ENCODE peak calls at places on chromosomes 4 and X, in four cellular contexts. One of them, this sample, is unnamed.

GRCh38 chr4:189786447-189786846 is 154.2 kb upstream of the FRG1 start:
- ATAC-seq in A549: no peak
- ATAC-seq in upper lobe of left lung: no peak
- ATAC-seq in right cardiac atrium: no peak
- ATAC-seq in this sample: no peak

GRCh38 chr4:77199701-77200100 is 42.7 kb downstream of the CCNG2 start:
- ATAC-seq in A549: no peak
- ATAC-seq in upper lobe of left lung: no peak
- ATAC-seq in right cardiac atrium: peak; percentile 44
- ATAC-seq in this sample: no peak

GRCh38 chr4:174948826-174949225 is 30.7 kb downstream of the ADAM29 start:
- ATAC-seq in A549: no peak
- ATAC-seq in upper lobe of left lung: peak; percentile 23
- ATAC-seq in right cardiac atrium: no peak
- ATAC-seq in this sample: no peak

GRCh38 chr4:57071340-57071739 is 38.8 kb downstream of the IGFBP7 start:
- ATAC-seq in A549: no peak
- ATAC-seq in right cardiac atrium: peak; percentile 82
- ATAC-seq in upper lobe of left lung: peak; percentile 80
- ATAC-seq in this sample: peak; percentile 82

GRCh38 chrX:72269671-72270251 is 7.3 kb downstream of the RPS4X start:
- ATAC-seq in A549: no peak
- ATAC-seq in right cardiac atrium: peak; percentile 84
- ATAC-seq in upper lobe of left lung: no peak
- ATAC-seq in this sample: no peak

GRCh38 chr4:163391756-163392155 is 48.1 kb downstream of the NPY5R start:
- ATAC-seq in A549: no peak
- ATAC-seq in upper lobe of left lung: no peak
- ATAC-seq in right cardiac atrium: no peak
- ATAC-seq in this sample: no peak

GRCh38 chr4:151436093-151436518 is 27.1 kb downstream of the FHIP1A start:
- ATAC-seq in right cardiac atrium: no peak
- ATAC-seq in A549: no peak
- ATAC-seq in upper lobe of left lung: no peak
- ATAC-seq in this sample: no peak

GRCh38 chr4:114209589-114209988 is 230.1 kb upstream of the ARSJ start:
- ATAC-seq in right cardiac atrium: no peak
- ATAC-seq in upper lobe of left lung: no peak
- ATAC-seq in A549: no peak
- ATAC-seq in this sample: no peak

GRCh38 chrX:57232658-57233360 is 53.7 kb upstream of the FAAH2 start:
- ATAC-seq in right cardiac atrium: no peak
- ATAC-seq in A549: no peak
- ATAC-seq in upper lobe of left lung: no peak
- ATAC-seq in this sample: no peak

GRCh38 chrX:24427747-24428019 is 37.4 kb upstream of the PDK3 start:
- ATAC-seq in upper lobe of left lung: no peak
- ATAC-seq in A549: no peak
- ATAC-seq in right cardiac atrium: peak; percentile 14
- ATAC-seq in this sample: no peak

GRCh38 chr4:30753316-30753715 is 33.1 kb downstream of the PCDH7 start:
- ATAC-seq in upper lobe of left lung: no peak
- ATAC-seq in A549: no peak
- ATAC-seq in right cardiac atrium: peak; percentile 31
- ATAC-seq in this sample: peak; percentile 43

GRCh38 chr4:135365065-135365464 is 1163.5 kb upstream of the PABPC4L start:
- ATAC-seq in A549: no peak
- ATAC-seq in upper lobe of left lung: no peak
- ATAC-seq in right cardiac atrium: no peak
- ATAC-seq in this sample: no peak

GRCh38 chrX:152575331-152575730 is 62.4 kb upstream of the GABRQ start:
- ATAC-seq in A549: no peak
- ATAC-seq in upper lobe of left lung: no peak
- ATAC-seq in right cardiac atrium: no peak
- ATAC-seq in this sample: no peak

GRCh38 chr4:65670331-65671031 is at the start of gene EPHA5:
- ATAC-seq in right cardiac atrium: peak; percentile 89
- ATAC-seq in A549: peak; percentile 92
- ATAC-seq in upper lobe of left lung: peak; percentile 88
- ATAC-seq in this sample: peak; percentile 80

GRCh38 chrX:107470971-107471370 is 21.5 kb downstream of the FRMPD3 start:
- ATAC-seq in A549: no peak
- ATAC-seq in right cardiac atrium: no peak
- ATAC-seq in upper lobe of left lung: no peak
- ATAC-seq in this sample: no peak

GRCh38 chr4:70855464-70855863 is 15.8 kb upstream of the GRSF1 start:
- ATAC-seq in A549: no peak
- ATAC-seq in upper lobe of left lung: no peak
- ATAC-seq in right cardiac atrium: no peak
- ATAC-seq in this sample: no peak

GRCh38 chrX:40167240-40168182 is 69.8 kb upstream of the BCOR start:
- ATAC-seq in right cardiac atrium: peak; percentile 27
- ATAC-seq in upper lobe of left lung: peak; percentile 33
- ATAC-seq in A549: no peak
- ATAC-seq in this sample: peak; percentile 13

GRCh38 chr4:17068396-17068795 is 170.0 kb upstream of the LDB2 start:
- ATAC-seq in upper lobe of left lung: no peak
- ATAC-seq in right cardiac atrium: no peak
- ATAC-seq in A549: no peak
- ATAC-seq in this sample: no peak

GRCh38 chrX:30892591-30892990 is 3.5 kb upstream of the TAB3 start:
- ATAC-seq in A549: no peak
- ATAC-seq in upper lobe of left lung: no peak
- ATAC-seq in right cardiac atrium: no peak
- ATAC-seq in this sample: no peak

GRCh38 chrX:108020631-108021030 is 24.2 kb upstream of the VSIG1 start:
- ATAC-seq in upper lobe of left lung: no peak
- ATAC-seq in right cardiac atrium: no peak
- ATAC-seq in A549: no peak
- ATAC-seq in this sample: no peak

GRCh38 chr4:53040459-53040815 is 178.3 kb downstream of the RASL11B start:
- ATAC-seq in right cardiac atrium: no peak
- ATAC-seq in upper lobe of left lung: no peak
- ATAC-seq in A549: no peak
- ATAC-seq in this sample: no peak

GRCh38 chr4:22474636-22475310 is 41.1 kb downstream of the ADGRA3 start:
- ATAC-seq in right cardiac atrium: no peak
- ATAC-seq in A549: no peak
- ATAC-seq in upper lobe of left lung: no peak
- ATAC-seq in this sample: no peak

GRCh38 chr4:85486425-85487101 is 11.6 kb downstream of the ARHGAP24 start:
- ATAC-seq in A549: peak; percentile 48
- ATAC-seq in upper lobe of left lung: no peak
- ATAC-seq in right cardiac atrium: no peak
- ATAC-seq in this sample: no peak

GRCh38 chrX:40314070-40314469 is 216.3 kb upstream of the BCOR start:
- ATAC-seq in A549: no peak
- ATAC-seq in upper lobe of left lung: no peak
- ATAC-seq in right cardiac atrium: no peak
- ATAC-seq in this sample: no peak

GRCh38 chr4:7770675-7771050 is 169.0 kb downstream of the AFAP1 start:
- ATAC-seq in right cardiac atrium: no peak
- ATAC-seq in A549: no peak
- ATAC-seq in upper lobe of left lung: no peak
- ATAC-seq in this sample: no peak

GRCh38 chr4:141011799-141012377 is 121.4 kb downstream of the RNF150 start:
- ATAC-seq in A549: no peak
- ATAC-seq in upper lobe of left lung: no peak
- ATAC-seq in right cardiac atrium: no peak
- ATAC-seq in this sample: peak; percentile 39

GRCh38 chr4:88610771-88611170 is 18.5 kb downstream of the HERC3 start:
- ATAC-seq in upper lobe of left lung: peak; percentile 84
- ATAC-seq in right cardiac atrium: peak; percentile 83
- ATAC-seq in A549: no peak
- ATAC-seq in this sample: peak; percentile 91

GRCh38 chr4:86092684-86093083 is 267.2 kb downstream of the MAPK10 start:
- ATAC-seq in upper lobe of left lung: no peak
- ATAC-seq in right cardiac atrium: no peak
- ATAC-seq in A549: peak; percentile 85
- ATAC-seq in this sample: no peak

GRCh38 chr4:168832746-168833575 is 177.1 kb downstream of the CBR4 start:
- ATAC-seq in upper lobe of left lung: peak; percentile 61
- ATAC-seq in right cardiac atrium: peak; percentile 49
- ATAC-seq in A549: peak; percentile 35
- ATAC-seq in this sample: peak; percentile 31

GRCh38 chrX:103367502-103367901 is 8.8 kb upstream of the BEX3 start:
- ATAC-seq in upper lobe of left lung: no peak
- ATAC-seq in right cardiac atrium: no peak
- ATAC-seq in A549: no peak
- ATAC-seq in this sample: no peak

GRCh38 chrX:13533726-13534125 is 35.7 kb upstream of the EGFL6 start:
- ATAC-seq in upper lobe of left lung: no peak
- ATAC-seq in A549: no peak
- ATAC-seq in right cardiac atrium: no peak
- ATAC-seq in this sample: no peak

GRCh38 chr4:129565214-129565613 is 469.3 kb downstream of the C4orf33 start:
- ATAC-seq in upper lobe of left lung: no peak
- ATAC-seq in A549: no peak
- ATAC-seq in right cardiac atrium: no peak
- ATAC-seq in this sample: no peak

GRCh38 chr4:173417833-173418232 is 18.9 kb upstream of the SCRG1 start:
- ATAC-seq in right cardiac atrium: no peak
- ATAC-seq in upper lobe of left lung: no peak
- ATAC-seq in A549: no peak
- ATAC-seq in this sample: no peak

GRCh38 chrX:37867509-37868153 is 20.3 kb upstream of the DYNLT3 start:
- ATAC-seq in upper lobe of left lung: no peak
- ATAC-seq in right cardiac atrium: no peak
- ATAC-seq in A549: no peak
- ATAC-seq in this sample: no peak

GRCh38 chr4:108351806-108352205 is 183.1 kb upstream of the LEF1 start:
- ATAC-seq in upper lobe of left lung: no peak
- ATAC-seq in right cardiac atrium: peak; percentile 62
- ATAC-seq in A549: no peak
- ATAC-seq in this sample: no peak

GRCh38 chr4:165355900-165356300 is 22.9 kb upstream of the CPE start:
- ATAC-seq in upper lobe of left lung: peak; percentile 42
- ATAC-seq in A549: peak; percentile 71
- ATAC-seq in right cardiac atrium: peak; percentile 45
- ATAC-seq in this sample: no peak

GRCh38 chr4:38189445-38189844 is 229.2 kb downstream of the PTTG2 start:
- ATAC-seq in right cardiac atrium: no peak
- ATAC-seq in upper lobe of left lung: peak; percentile 52
- ATAC-seq in A549: peak; percentile 83
- ATAC-seq in this sample: no peak

DNA sequence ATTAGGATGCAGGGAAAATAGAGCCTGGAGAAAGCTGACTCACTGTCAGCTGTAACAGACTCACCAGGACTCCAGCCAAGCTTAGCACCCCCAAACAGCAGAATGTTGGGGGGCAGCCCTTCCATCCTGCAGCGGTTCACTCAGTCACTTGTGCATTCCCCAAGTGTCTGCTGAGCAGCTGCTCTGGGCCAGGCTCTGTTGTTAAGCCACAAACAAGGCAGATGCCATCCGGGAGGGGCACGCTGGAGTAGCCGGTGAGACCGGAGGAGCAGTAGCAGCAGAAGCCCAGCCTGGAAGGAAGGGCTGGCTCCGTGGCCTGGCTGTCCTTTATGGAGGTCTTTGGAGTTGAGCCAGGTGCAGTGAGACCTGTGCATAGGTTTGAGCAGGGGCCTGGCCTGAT is 22.0 kb downstream of the CCNQ start:
- ATAC-seq in upper lobe of left lung: no peak
- ATAC-seq in A549: no peak
- ATAC-seq in right cardiac atrium: no peak
- ATAC-seq in this sample: no peak
- H3K9me3 ChIP-seq in upper lobe of left lung: no peaks in the 10 kb centered on the region
- H3K9me3 ChIP-seq in A549: no peaks in the 10 kb centered on the region
- H3K9me3 ChIP-seq in right cardiac atrium: no peaks in the 10 kb centered on the region
- H3K9me3 ChIP-seq in this sample: no peaks in the 10 kb centered on the region

DNA sequence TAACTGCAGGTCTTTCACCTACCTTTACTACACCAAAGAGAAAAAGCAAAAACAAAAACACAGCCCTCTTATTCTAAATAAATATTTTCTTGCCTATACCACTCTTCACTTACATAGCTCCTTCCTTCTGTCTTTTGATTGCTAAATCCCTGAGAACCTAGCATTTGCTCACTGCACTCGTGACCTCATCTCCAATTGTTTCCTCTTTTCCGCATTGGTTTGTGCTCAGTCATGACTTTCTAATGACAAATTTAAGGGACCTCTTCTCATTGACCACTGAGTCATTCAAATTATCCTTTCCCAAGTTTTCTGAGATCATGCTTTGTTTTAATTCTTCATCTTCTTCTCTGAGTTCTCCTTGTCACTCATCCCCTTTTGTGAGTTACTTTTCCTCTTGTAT is 1697.1 kb downstream of the STIM2 start:
- ATAC-seq in right cardiac atrium: no peak
- ATAC-seq in A549: no peak
- ATAC-seq in upper lobe of left lung: no peak
- ATAC-seq in this sample: no peak
- H3K9me3 ChIP-seq in right cardiac atrium: no peaks in the 10 kb centered on the region
- H3K9me3 ChIP-seq in A549: no peaks in the 10 kb centered on the region
- H3K9me3 ChIP-seq in upper lobe of left lung: no peaks in the 10 kb centered on the region
- H3K9me3 ChIP-seq in this sample: no peaks in the 10 kb centered on the region

GRCh38 chrX:67692246-67692645 is 148.4 kb downstream of the AR start:
- ATAC-seq in right cardiac atrium: no peak
- ATAC-seq in upper lobe of left lung: no peak
- ATAC-seq in A549: no peak
- ATAC-seq in this sample: no peak

GRCh38 chrX:67693928-67694327 is 150.1 kb downstream of the AR start:
- ATAC-seq in right cardiac atrium: no peak
- ATAC-seq in A549: no peak
- ATAC-seq in upper lobe of left lung: no peak
- ATAC-seq in this sample: no peak

GRCh38 chrX:67700607-67701006 is 156.8 kb downstream of the AR start:
- ATAC-seq in right cardiac atrium: no peak
- ATAC-seq in upper lobe of left lung: no peak
- ATAC-seq in A549: no peak
- ATAC-seq in this sample: no peak

GRCh38 chrX:67697452-67697851 is 153.6 kb downstream of the AR start:
- ATAC-seq in A549: no peak
- ATAC-seq in right cardiac atrium: no peak
- ATAC-seq in upper lobe of left lung: no peak
- ATAC-seq in this sample: no peak
- H3K9me3 ChIP-seq in A549: no peaks in the 10 kb centered on the region
- H3K9me3 ChIP-seq in right cardiac atrium: no peaks in the 10 kb centered on the region
- H3K9me3 ChIP-seq in upper lobe of left lung: no peaks in the 10 kb centered on the region
- H3K9me3 ChIP-seq in this sample: no peaks in the 10 kb centered on the region

DNA sequence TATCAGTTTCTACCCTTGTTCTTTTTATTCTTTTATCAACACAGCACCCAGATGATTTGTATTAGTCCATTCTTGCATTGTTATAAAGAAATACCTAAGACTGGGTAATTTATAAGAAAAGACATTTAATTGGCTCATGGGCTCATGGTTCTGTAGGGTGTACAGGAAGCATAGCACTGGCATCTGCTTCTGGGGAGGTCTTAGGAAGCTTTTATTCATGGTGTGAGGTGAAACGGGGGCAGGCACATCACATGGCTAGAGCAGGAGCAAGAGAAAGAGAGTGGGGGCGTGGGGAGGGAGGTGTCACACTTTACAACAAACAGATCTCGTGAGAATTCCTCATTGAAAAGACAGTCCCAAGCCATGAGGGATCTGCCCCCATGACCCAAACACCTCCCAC is 285.3 kb downstream of the SMARCA1 start:
- ATAC-seq in A549: no peak
- ATAC-seq in right cardiac atrium: no peak
- ATAC-seq in upper lobe of left lung: no peak
- ATAC-seq in this sample: no peak
- H3K9me3 ChIP-seq in A549: no peaks in the 10 kb centered on the region
- H3K9me3 ChIP-seq in right cardiac atrium: no peaks in the 10 kb centered on the region
- H3K9me3 ChIP-seq in upper lobe of left lung: no peaks in the 10 kb centered on the region
- H3K9me3 ChIP-seq in this sample: no peaks in the 10 kb centered on the region

This sample was measured in gastroesophageal sphincter.